ENCODE peak calls at places on chromosomes 6 and 20, in eight cellular contexts. X, N, H, U, O, J, Z and Q are unnamed samples.

GRCh38 chr6:13427838-13428527 is 59.4 kb downstream of the GFOD1 start:
- DNase-seq in X (no peak), N (no peak), H (peak), U (no peak), O (no peak), J (no peak), Z (no peak), Q (no peak)

GRCh38 chr20:57648878-57649616 is 28.8 kb upstream of the ZBP1 start:
- DNase-seq in X (no peak), N (no peak), H (no peak), U (no peak), O (no peak), J (no peak), Z (no peak), Q (no peak)

GRCh38 chr6:112231609-112232060 is 22.7 kb downstream of the LAMA4 start:
- DNase-seq in X (peak), N (no peak), H (peak), U (peak), O (peak), J (no peak), Z (no peak), Q (peak)

GRCh38 chr20:21251278-21251677 is 51.9 kb upstream of the XRN2 start:
- DNase-seq in X (no peak), N (no peak), H (no peak), U (no peak), O (no peak), J (no peak), Z (no peak), Q (no peak)

GRCh38 chr6:33426590-33427563 is 7.0 kb downstream of the SYNGAP1 start:
- DNase-seq in X (no peak), N (no peak), H (no peak), U (no peak), O (peak), J (no peak), Z (no peak), Q (no peak)

GRCh38 chr6:19452495-19452894 is 384.7 kb upstream of the ID4 start:
- DNase-seq in X (no peak), N (no peak), H (no peak), U (no peak), O (no peak), J (no peak), Z (no peak), Q (no peak)

GRCh38 chr6:28985396-28986164 is 19.5 kb downstream of the ZNF311 start:
- DNase-seq in X (peak), N (peak), H (peak), U (peak), O (peak), J (peak), Z (peak), Q (peak)

GRCh38 chr20:58228484-58229197 is at the start of gene ANKRD60:
- DNase-seq in X (peak), N (peak), H (peak), U (peak), O (no peak), J (no peak), Z (no peak), Q (peak)

GRCh38 chr6:17281497-17282481 is 628 bp downstream of the RBM24 start:
- DNase-seq in X (peak), N (no peak), H (peak), U (peak), O (peak), J (no peak), Z (no peak), Q (peak)

GRCh38 chr20:38685853-38686473 is 38.3 kb upstream of the SLC32A1 start:
- DNase-seq in X (peak), N (peak), H (peak), U (peak), O (peak), J (no peak), Z (no peak), Q (peak)

GRCh38 chr6:168132531-168133184 is 53.6 kb upstream of the FRMD1 start:
- DNase-seq in X (peak), N (peak), H (peak), U (peak), O (peak), J (no peak), Z (no peak), Q (peak)

GRCh38 chr6:168133707-168134398 is 54.8 kb upstream of the FRMD1 start:
- DNase-seq in X (peak), N (no peak), H (no peak), U (no peak), O (no peak), J (no peak), Z (no peak), Q (no peak)

GRCh38 chr6:168134399-168135201 is 55.6 kb upstream of the FRMD1 start:
- DNase-seq in X (no peak), N (no peak), H (no peak), U (no peak), O (no peak), J (no peak), Z (no peak), Q (no peak)

GRCh38 chr6:168131464-168132415 is 52.7 kb upstream of the FRMD1 start:
- DNase-seq in X (no peak), N (no peak), H (no peak), U (no peak), O (no peak), J (no peak), Z (no peak), Q (no peak)

DNA sequence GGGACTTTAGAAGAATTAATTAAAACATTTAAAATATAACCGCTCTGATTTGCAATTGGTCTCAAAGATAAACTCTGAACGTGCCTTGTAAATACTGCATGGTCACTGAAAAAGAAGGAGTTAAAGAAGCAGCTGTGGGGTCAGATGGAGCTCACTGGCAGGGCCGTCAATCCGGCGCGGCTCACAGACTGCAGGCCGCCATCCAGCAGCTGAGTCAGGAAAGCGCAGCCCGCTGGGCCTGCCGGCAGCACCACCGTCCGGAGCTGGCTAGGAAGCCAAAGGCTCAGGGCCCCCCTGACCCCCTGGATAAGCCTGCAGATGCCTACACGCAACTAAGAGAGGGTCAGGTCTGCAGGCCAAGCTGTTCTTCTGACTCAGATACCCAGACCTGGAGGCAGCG is 54.2 kb upstream of the FRMD1 start:
- DNase-seq in X (peak), N (no peak), H (no peak), U (peak), O (peak), J (no peak), Z (no peak), Q (peak)
- H3K4me3 ChIP-seq in X (no peak), N (no peak), H (no peak), U (no peak), O (no peak), J (no peak), Z (no peak), Q (peak)

GRCh38 chr6:103798166-103798565 is 1061.6 kb downstream of the HACE1 start:
- DNase-seq in X (no peak), N (no peak), H (no peak), U (no peak), O (no peak), J (no peak), Z (no peak), Q (no peak)
- TF ChIP-seq CTCF in X (no peak), N (no peak), H (no peak), U (no peak), O (no peak), J (no peak), Z (no peak), Q (no peak)

GRCh38 chr20:45909817-45910669 is 1.9 kb downstream of the PLTP start:
- DNase-seq in X (no peak), N (peak), H (no peak), U (no peak), O (no peak), J (no peak), Z (peak), Q (no peak)
- H3K4me3 ChIP-seq in X (peak), N (peak), H (peak), U (no peak), O (peak), J (peak), Z (no peak), Q (peak)

GRCh38 chr6:156555117-156555516 is 222.1 kb upstream of the ARID1B start:
- DNase-seq in X (no peak), N (no peak), H (no peak), U (no peak), O (no peak), J (no peak), Z (no peak), Q (no peak)

GRCh38 chr6:156560476-156560875 is 216.7 kb upstream of the ARID1B start:
- DNase-seq in X (no peak), N (no peak), H (no peak), U (no peak), O (no peak), J (no peak), Z (no peak), Q (no peak)

GRCh38 chr6:156559151-156559690 is 218.0 kb upstream of the ARID1B start:
- DNase-seq in X (no peak), N (no peak), H (no peak), U (no peak), O (no peak), J (no peak), Z (peak), Q (no peak)

GRCh38 chr6:156556830-156557229 is 220.3 kb upstream of the ARID1B start:
- DNase-seq in X (no peak), N (no peak), H (no peak), U (no peak), O (no peak), J (no peak), Z (no peak), Q (no peak)

DNA sequence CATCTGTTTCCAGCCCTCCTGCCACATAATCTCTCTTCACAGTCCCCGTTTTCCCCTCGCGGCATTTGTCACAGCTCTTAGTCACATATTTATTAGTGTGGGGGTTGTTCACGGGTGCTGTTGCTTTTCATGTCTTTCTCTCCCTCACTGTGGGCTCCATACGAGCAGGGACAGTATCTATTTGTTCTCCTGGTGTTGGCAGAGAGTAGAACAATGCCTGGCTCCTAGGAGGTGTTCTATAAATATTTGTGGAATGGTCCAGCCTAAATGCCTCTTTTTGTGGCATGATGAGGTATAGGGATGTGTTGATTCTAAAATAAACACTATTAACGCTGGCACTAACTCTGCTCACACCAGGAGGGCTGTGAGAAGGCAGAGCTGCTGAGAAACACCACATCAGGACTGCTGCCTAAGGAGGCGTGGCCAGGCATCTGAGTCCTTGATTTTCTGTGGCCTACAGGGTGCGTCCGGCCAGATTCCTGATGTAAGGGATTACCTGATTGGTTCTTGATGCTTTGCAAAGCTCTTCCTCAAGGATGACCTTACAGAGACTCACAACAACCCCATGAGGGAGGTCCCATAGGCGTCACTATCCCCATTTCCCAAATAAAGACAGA is 219.8 kb upstream of the ARID1B start:
- DNase-seq in X (peak), N (no peak), H (no peak), U (peak), O (no peak), J (no peak), Z (no peak), Q (no peak)
- TF ChIP-seq CTCF in X (no peak), N (no peak), H (no peak), U (no peak), O (no peak), J (no peak), Z (no peak), Q (no peak)

GRCh38 chr20:10218536-10219451 is at the start of gene SNAP25:
- DNase-seq in X (peak), N (peak), H (peak), U (peak), O (peak), J (no peak), Z (peak), Q (peak)
- H3K4me3 ChIP-seq in X (peak), N (peak), H (peak), U (peak), O (peak), J (no peak), Z (peak), Q (peak)

GRCh38 chr20:36717657-36718056 is 28.2 kb downstream of the NDRG3 start:
- DNase-seq in X (peak), N (no peak), H (peak), U (no peak), O (peak), J (no peak), Z (no peak), Q (peak)
- TF ChIP-seq CTCF in X (peak), N (peak), H (peak), U (peak), O (peak), J (no peak), Z (no peak), Q (no peak)